ENCODE peak calls at places on chromosome 21, in five cellular contexts. W is PC-9; R is left ventricle myocardium inferior; D is CD8-positive, alpha-beta T cell; T is heart right ventricle. V is an unnamed sample. For H3K9me3, the result is how much of the 10 kb centered on the place peaks cover.

GRCh38 chr21:33418686-33419085 is 15.5 kb downstream of the IFNGR2 start:
- DNase-seq in T (peak), W (no peak), D (no peak), R (peak), V (no peak)

GRCh38 chr21:43639470-43640178 is 19.7 kb downstream of the HSF2BP start:
- DNase-seq in D (no peak), W (peak), T (no peak), R (no peak), V (no peak)

GRCh38 chr21:29245104-29245643 is 53.5 kb upstream of the BACH1 start:
- DNase-seq in D (no peak), W (no peak), R (no peak), T (no peak), V (no peak)

GRCh38 chr21:34936874-34937563 is 112.1 kb downstream of the RUNX1 start:
- DNase-seq in W (no peak), D (no peak), R (no peak), T (no peak), V (no peak)

GRCh38 chr21:15182731-15183130 is 117.9 kb upstream of the NRIP1 start:
- DNase-seq in R (no peak), T (no peak), D (no peak), W (no peak), V (no peak)

GRCh38 chr21:35438643-35439404 is 389.7 kb upstream of the RUNX1 start:
- DNase-seq in R (no peak), T (no peak), D (no peak), W (no peak), V (no peak)

GRCh38 chr21:14582934-14583628 is 37.0 kb upstream of the SAMSN1 start:
- DNase-seq in D (no peak), T (no peak), W (no peak), R (no peak), V (no peak)

GRCh38 chr21:45935628-45936027 is 45.9 kb upstream of the COL6A1 start:
- DNase-seq in D (no peak), T (no peak), R (no peak), W (no peak), V (no peak)

GRCh38 chr21:36249576-36250422 is 70.2 kb upstream of the MORC3 start:
- DNase-seq in R (no peak), D (no peak), T (no peak), W (no peak), V (no peak)

GRCh38 chr21:16563795-16564194 is 834.0 kb downstream of the USP25 start:
- DNase-seq in D (no peak), W (peak), T (no peak), R (no peak), V (no peak)

GRCh38 chr21:34888569-34889286 is 160.4 kb downstream of the RUNX1 start:
- DNase-seq in W (peak), T (peak), D (peak), R (peak), V (peak)

GRCh38 chr21:43370091-43370658 is 56.8 kb downstream of the SIK1 start:
- DNase-seq in D (no peak), T (no peak), W (no peak), R (no peak), V (no peak)

GRCh38 chr21:44686000-44686781 is 4.2 kb upstream of the KRTAP12-1 start:
- DNase-seq in D (no peak), W (no peak), T (no peak), R (no peak), V (no peak)
- H3K9me3 ChIP-seq in D (under half), W (under half), T (under half), R (under half), V (under half)

DNA sequence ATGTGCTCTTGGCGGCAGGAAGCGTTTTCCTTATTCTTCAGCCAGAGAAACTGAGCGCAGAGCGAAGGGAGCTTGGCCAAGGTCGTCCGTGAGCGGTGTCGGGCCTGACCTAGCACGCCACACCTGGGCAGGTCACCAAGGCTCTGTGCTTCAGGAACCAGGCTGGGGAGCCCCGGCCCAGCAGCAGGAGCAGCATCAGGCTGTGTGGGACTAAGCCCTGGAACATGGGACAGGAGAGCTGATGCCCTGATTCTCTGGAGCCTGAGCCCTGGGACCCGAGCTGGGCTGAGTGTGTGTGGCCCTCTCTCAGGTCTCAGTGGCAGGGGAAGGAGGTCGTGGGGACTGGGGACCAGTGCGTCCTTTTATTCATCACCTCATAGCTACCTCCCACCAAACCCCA is 65.2 kb upstream of the ABCG1 start:
- DNase-seq in T (no peak), W (no peak), D (no peak), R (no peak), V (no peak)
- H3K9me3 ChIP-seq in T (under half), W (under half), D (under half), R (under half), V (under half)

GRCh38 chr21:38227401-38227800 is 29.4 kb upstream of the KCNJ15 start:
- DNase-seq in T (no peak), R (no peak), D (no peak), W (no peak), V (no peak)
- H3K9me3 ChIP-seq in T (under half), R (half or more), D (under half), W (under half), V (under half)

GRCh38 chr21:42013338-42013737 is 3.2 kb upstream of the ZBTB21 start:
- DNase-seq in D (no peak), W (no peak), T (no peak), R (no peak), V (no peak)
- H3K9me3 ChIP-seq in D (under half), W (under half), T (under half), R (under half), V (under half)

GRCh38 chr21:30740462-30740861 is 6.6 kb downstream of the KRTAP21-2 start:
- DNase-seq in T (no peak), R (no peak), D (no peak), W (no peak), V (no peak)
- H3K9me3 ChIP-seq in T (under half), R (under half), D (under half), W (under half), V (under half)

GRCh38 chr21:9753943-9754342 is 767.4 kb upstream of the TPTE start:
- DNase-seq in R (no peak), T (no peak), W (no peak), D (no peak), V (no peak)
- H3K9me3 ChIP-seq in R (under half), T (under half), W (under half), D (under half), V (under half)

DNA sequence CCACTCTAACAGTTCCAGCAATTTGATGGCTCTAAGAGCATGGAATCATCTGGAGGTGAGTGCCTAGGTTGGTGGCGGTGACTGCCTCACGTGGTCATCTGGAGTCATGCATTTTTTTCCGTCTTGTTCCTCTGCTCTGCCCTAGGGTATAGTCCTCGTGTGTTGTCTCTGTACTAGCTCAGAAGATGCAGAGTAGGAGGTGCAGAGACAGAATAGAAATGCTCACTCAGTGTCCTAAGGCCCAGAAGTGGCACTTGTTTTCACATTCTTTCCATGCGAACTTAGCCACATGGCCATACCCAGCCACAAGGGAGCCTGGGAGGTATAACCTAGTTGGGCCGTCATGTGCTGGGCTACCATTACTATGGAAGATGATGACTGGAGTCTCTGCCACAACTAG is 30.3 kb downstream of the DYRK1A start:
- DNase-seq in T (no peak), R (no peak), W (no peak), D (no peak), V (no peak)
- H3K9me3 ChIP-seq in T (under half), R (under half), W (under half), D (under half), V (under half)